ENCODE peak calls at places on chromosomes 11 and 22, in nine cellular contexts. H is fibroblast of villous mesenchyme, Q is cardiac muscle cell, U is kidney epithelial cell, V is HFF-Myc, O is breast epithelium, Z is BJ, E is AG04450, A is fibroblast of pulmonary artery. S is an unnamed sample.

GRCh38 chr11:91926967-91927366 is 297.7 kb upstream of the FAT3 start:
- DNase-seq in Z (no peak), H (no peak), Q (peak; percentile 16), A (peak; percentile 50), E (no peak), V (no peak), O (peak; percentile 33), U (no peak), S (no peak)

GRCh38 chr11:10407749-10408472 is 47.2 kb upstream of the AMPD3 start:
- DNase-seq in A (no peak), V (no peak), E (no peak), Z (no peak), U (no peak), H (no peak), Q (no peak), O (no peak), S (no peak)

GRCh38 chr11:18617688-18618340 is 16.3 kb downstream of the SPTY2D1 start:
- DNase-seq in Q (peak; percentile 61), O (no peak), A (peak; percentile 54), Z (no peak), E (no peak), U (no peak), H (peak; percentile 49), V (no peak), S (peak; percentile 32)

GRCh38 chr11:26276798-26277424 is 55.0 kb upstream of the ANO3 start:
- DNase-seq in E (peak; percentile 20), A (peak; percentile 85), U (peak; percentile 18), V (peak; percentile 46), H (peak; percentile 67), O (peak; percentile 28), Z (peak; percentile 12), Q (peak; percentile 79), S (peak; percentile 27)

GRCh38 chr11:71472357-71472885 is 19.4 kb downstream of the NADSYN1 start:
- DNase-seq in Q (no peak), E (no peak), U (no peak), Z (no peak), V (no peak), O (no peak), A (no peak), H (no peak), S (no peak)

GRCh38 chr11:120523196-120523595 is 11.6 kb downstream of the GRIK4 start:
- DNase-seq in Z (no peak), E (no peak), A (no peak), U (no peak), V (no peak), Q (no peak), O (no peak), H (no peak), S (no peak)

GRCh38 chr11:63613517-63614135 is 607 bp downstream of the PLAAT3 start:
- DNase-seq in V (no peak), H (peak; percentile 28), Z (no peak), E (no peak), U (no peak), A (no peak), O (no peak), Q (peak; percentile 48), S (no peak)

GRCh38 chr11:69351460-69351859 is 57.5 kb downstream of the MYEOV start:
- DNase-seq in A (peak; percentile 77), E (no peak), H (peak; percentile 48), V (no peak), U (peak; percentile 31), Z (peak; percentile 47), Q (peak; percentile 69), O (no peak), S (no peak)

GRCh38 chr11:111302298-111302697 is 4.0 kb downstream of the POU2AF3 start:
- DNase-seq in O (no peak), Q (no peak), E (no peak), U (no peak), V (no peak), H (no peak), Z (no peak), A (no peak), S (no peak)

GRCh38 chr22:39611360-39611759 is 40.8 kb downstream of the CACNA1I start:
- DNase-seq in O (no peak), H (no peak), V (no peak), E (no peak), A (no peak), Z (no peak), U (no peak), Q (no peak), S (no peak)

GRCh38 chr11:133966924-133967598 is 10.3 kb upstream of the IGSF9B start:
- DNase-seq in A (no peak), V (no peak), Z (no peak), H (peak; percentile 2), Q (peak; percentile 14), E (no peak), O (no peak), U (no peak), S (no peak)

GRCh38 chr11:112995423-112996084 is 34.3 kb downstream of the NCAM1 start:
- DNase-seq in V (no peak), O (no peak), Q (no peak), Z (no peak), U (no peak), E (no peak), A (no peak), H (no peak), S (no peak)

GRCh38 chr11:111018571-111018970 is 227.0 kb upstream of the POU2AF2 start:
- DNase-seq in V (no peak), Q (peak; percentile 84), A (peak; percentile 82), O (no peak), E (no peak), Z (no peak), U (no peak), H (peak; percentile 53), S (no peak)

GRCh38 chr11:113193894-113194293 is 120.5 kb upstream of the TTC12 start:
- DNase-seq in U (no peak), Q (peak; percentile 49), E (no peak), O (no peak), H (no peak), A (peak; percentile 17), Z (no peak), V (no peak), S (no peak)

GRCh38 chr11:46290598-46291309 is 13.3 kb downstream of the CREB3L1 start:
- DNase-seq in E (peak; percentile 98), Q (peak; percentile 99), V (peak; percentile 97), Z (peak; percentile 85), O (peak; percentile 78), U (peak; percentile 87), H (peak; percentile 99), A (peak; percentile 97), S (peak; percentile 94)

GRCh38 chr11:70671611-70672010 is 273.3 kb downstream of the CTTN start:
- DNase-seq in V (no peak), E (no peak), Z (no peak), U (no peak), Q (no peak), O (no peak), A (no peak), H (no peak), S (no peak)

GRCh38 chr22:37166675-37167066 is 17.0 kb upstream of the IL2RB start:
- DNase-seq in Z (no peak), V (no peak), A (peak; percentile 81), O (peak; percentile 66), E (no peak), H (peak; percentile 79), U (no peak), Q (peak; percentile 80), S (no peak)

GRCh38 chr11:107859459-107860239 is 1.1 kb upstream of the SLC35F2 start:
- DNase-seq in H (peak; percentile 8), Q (peak; percentile 18), O (peak; percentile 65), V (no peak), U (no peak), A (no peak), E (no peak), Z (no peak), S (no peak)

GRCh38 chr11:35332524-35332923 is 86.8 kb downstream of the SLC1A2 start:
- DNase-seq in Z (no peak), Q (no peak), E (no peak), U (no peak), O (no peak), H (no peak), V (no peak), A (no peak), S (no peak)

GRCh38 chr11:74726547-74727182 is 4.6 kb downstream of the CHRDL2 start:
- DNase-seq in U (no peak), V (peak; percentile 27), Z (no peak), E (peak; percentile 75), H (peak; percentile 75), A (peak; percentile 83), Q (peak; percentile 85), O (peak; percentile 54), S (peak; percentile 33)

GRCh38 chr11:88421530-88421929 is 84.0 kb upstream of the CTSC start:
- DNase-seq in A (peak; percentile 71), Q (peak; percentile 66), V (no peak), H (peak; percentile 47), U (no peak), O (no peak), E (no peak), Z (no peak), S (peak; percentile 5)

GRCh38 chr11:37704791-37705190 is 1106.8 kb upstream of the RAG2 start:
- DNase-seq in Q (peak; percentile 1), O (no peak), U (no peak), E (no peak), H (no peak), Z (no peak), V (no peak), A (peak; percentile 32), S (no peak)

GRCh38 chr11:65419773-65420481 is 2.7 kb upstream of the NEAT1 start:
- DNase-seq in U (peak; percentile 86), H (peak; percentile 99), Z (peak; percentile 82), E (no peak), V (peak; percentile 87), Q (peak; percentile 98), O (peak; percentile 98), A (peak; percentile 98), S (peak; percentile 80)
- H3K4me3 ChIP-seq in U (no peak overlapping the region), H (peak overlapping the region; percentile 69), Z (peak overlapping the region; percentile 33), E (peak overlapping the region; percentile 45), V (peak overlapping the region; percentile 74), Q (no peak overlapping the region), O (peak overlapping the region; percentile 93), A (peak overlapping the region; percentile 50), S (no peak overlapping the region)

GRCh38 chr11:128776434-128777284 is 82.8 kb downstream of the FLI1 start:
- DNase-seq in U (no peak), E (no peak), O (no peak), V (no peak), Z (no peak), H (peak; percentile 53), Q (peak; percentile 66), A (peak; percentile 42), S (no peak)
- TF ChIP-seq CTCF in U (peak; percentile 82), E (peak; percentile 67), O (no peak), V (peak; percentile 38), Z (peak; percentile 34), H (peak; percentile 80), Q (peak; percentile 74), A (peak; percentile 44), S (peak; percentile 28)

DNA sequence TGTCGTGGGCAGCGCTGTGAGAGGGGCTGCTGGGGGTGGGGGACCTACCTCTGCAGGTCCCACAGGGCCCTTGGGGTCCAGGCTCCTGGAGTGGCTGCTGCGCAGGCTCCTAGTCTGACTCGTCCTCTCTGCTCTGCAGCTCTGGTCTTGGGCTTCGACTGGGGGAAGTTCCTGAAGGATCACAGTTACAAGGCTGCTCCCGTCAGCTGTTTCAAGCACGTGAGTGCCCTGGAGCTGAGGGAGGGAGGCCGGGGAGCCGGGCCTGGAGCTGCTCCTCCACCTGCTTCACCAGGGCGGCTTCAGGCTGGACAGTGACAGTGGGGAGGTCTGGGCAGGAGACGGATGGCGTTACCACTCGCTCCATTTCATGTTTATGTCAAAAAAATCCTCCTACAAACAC is 11.9 kb downstream of the L3MBTL2 start:
- DNase-seq in V (no peak), Q (peak; percentile 40), E (peak; percentile 26), Z (no peak), U (no peak), O (no peak), H (peak; percentile 57), A (peak; percentile 44), S (no peak)
- H3K4me3 ChIP-seq in V (no peak overlapping the region), Q (no peak overlapping the region), E (peak overlapping the region; percentile 11), Z (no peak overlapping the region), U (no peak overlapping the region), O (no peak overlapping the region), H (peak overlapping the region; percentile 29), A (peak overlapping the region; percentile 9), S (peak overlapping the region; percentile 7)

GRCh38 chr11:975824-976223 is 50.2 kb downstream of the AP2A2 start:
- DNase-seq in A (peak; percentile 44), H (peak; percentile 36), E (peak; percentile 4), U (no peak), Z (no peak), V (no peak), Q (peak; percentile 54), O (no peak), S (no peak)
- TF ChIP-seq CTCF in A (peak; percentile 25), H (peak; percentile 38), E (peak; percentile 46), U (no peak), Z (peak; percentile 60), V (no peak), Q (peak; percentile 46), O (no peak), S (peak; percentile 47)

S was measured in AG09309.